ENCODE peak calls at places on chromosomes 2 and 18, in seven cellular contexts. L is AG04450, U is left lung, A is neuronal stem cell, S is A549, G is A673, N is WERI-Rb-1. V is an unnamed sample.

GRCh38 chr2:27716301-27717069 is 52.8 kb downstream of the SLC4A1AP start:
- DNase-seq in N (no peak), U (no peak), L (no peak), G (no peak), A (no peak), S (no peak), V (peak; percentile 79)

GRCh38 chr18:52337286-52337685 is 2.7 kb upstream of the DCC start:
- DNase-seq in U (no peak), L (peak; percentile 27), N (no peak), A (no peak), G (peak; percentile 22), S (no peak), V (no peak)

GRCh38 chr2:9972621-9973445 is 21.3 kb downstream of the GRHL1 start:
- DNase-seq in A (no peak), U (no peak), S (no peak), G (no peak), L (no peak), N (no peak), V (no peak)

GRCh38 chr18:30787410-30787809 is 255.1 kb downstream of the DSC3 start:
- DNase-seq in L (no peak), S (no peak), U (no peak), G (no peak), A (no peak), N (no peak), V (no peak)

GRCh38 chr2:100745630-100746029 is 74.3 kb upstream of the NPAS2 start:
- DNase-seq in G (no peak), N (no peak), S (no peak), A (no peak), U (no peak), L (no peak), V (no peak)

GRCh38 chr2:105575626-105576025 is 169.1 kb upstream of the NCK2 start:
- DNase-seq in G (no peak), U (no peak), L (no peak), A (no peak), S (no peak), N (no peak), V (no peak)

GRCh38 chr2:156625360-156625995 is 189.3 kb downstream of the GPD2 start:
- DNase-seq in S (no peak), L (no peak), A (no peak), N (no peak), G (no peak), U (no peak), V (no peak)

GRCh38 chr2:227509824-227510619 is 38.1 kb downstream of the AGFG1 start:
- DNase-seq in N (no peak), S (no peak), U (no peak), A (no peak), L (no peak), G (no peak), V (no peak)

GRCh38 chr18:34809697-34810096 is 99.6 kb downstream of the DTNA start:
- DNase-seq in G (peak; percentile 79), A (no peak), L (no peak), U (peak; percentile 46), S (no peak), N (peak; percentile 44), V (peak; percentile 86)

GRCh38 chr2:43109261-43109743 is 117.1 kb downstream of the ZFP36L2 start:
- DNase-seq in S (no peak), A (no peak), N (no peak), G (no peak), U (no peak), L (no peak), V (peak; percentile 21)

GRCh38 chr2:100104718-100105677 is 37.4 kb downstream of the AFF3 start:
- DNase-seq in S (no peak), U (no peak), N (peak; percentile 27), A (peak; percentile 51), L (no peak), G (peak; percentile 11), V (peak; percentile 71)

GRCh38 chr2:53740170-53740569 is 27.4 kb upstream of the CHAC2 start:
- DNase-seq in N (no peak), G (peak; percentile 50), U (no peak), L (peak; percentile 11), S (no peak), A (no peak), V (no peak)

GRCh38 chr2:62197017-62197586 is 1.2 kb downstream of the B3GNT2 start:
- DNase-seq in U (no peak), L (no peak), N (no peak), A (peak; percentile 9), G (no peak), S (peak; percentile 38), V (peak; percentile 62)

GRCh38 chr2:207901847-207902246 is 123.5 kb downstream of the PLEKHM3 start:
- DNase-seq in A (peak; percentile 95), G (no peak), N (no peak), U (no peak), L (no peak), S (no peak), V (no peak)

DNA sequence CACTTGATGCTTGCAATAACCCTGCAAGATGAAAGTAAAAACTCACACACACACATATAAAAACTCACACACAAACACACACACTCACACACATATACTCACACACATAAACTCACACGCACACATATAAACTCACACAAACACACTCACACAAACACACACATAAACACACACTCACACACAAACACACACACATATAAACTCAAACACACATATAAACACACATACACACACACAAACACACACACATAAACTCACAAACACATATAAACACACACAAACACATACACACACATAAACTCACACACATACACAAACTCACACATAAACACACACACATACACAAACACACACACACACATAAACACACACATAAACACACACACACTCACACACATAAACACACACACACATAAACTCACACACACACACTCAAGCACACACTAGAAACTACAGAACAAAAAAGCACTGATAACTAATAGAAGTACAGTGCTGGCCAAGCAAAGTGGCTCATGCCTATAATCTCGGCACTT is 117.7 kb upstream of the TEKT4 start:
- DNase-seq in S (no peak), A (no peak), G (no peak), U (no peak), L (no peak), N (no peak), V (no peak)
- H3K9me3 ChIP-seq in S (no peaks in the 10 kb centered on the region), A (no peaks in the 10 kb centered on the region), G (no peaks in the 10 kb centered on the region), U (no peaks in the 10 kb centered on the region), L (peaks cover 27% of the 10 kb centered on the region), N (no peaks in the 10 kb centered on the region), V (peaks cover 74% of the 10 kb centered on the region)

DNA sequence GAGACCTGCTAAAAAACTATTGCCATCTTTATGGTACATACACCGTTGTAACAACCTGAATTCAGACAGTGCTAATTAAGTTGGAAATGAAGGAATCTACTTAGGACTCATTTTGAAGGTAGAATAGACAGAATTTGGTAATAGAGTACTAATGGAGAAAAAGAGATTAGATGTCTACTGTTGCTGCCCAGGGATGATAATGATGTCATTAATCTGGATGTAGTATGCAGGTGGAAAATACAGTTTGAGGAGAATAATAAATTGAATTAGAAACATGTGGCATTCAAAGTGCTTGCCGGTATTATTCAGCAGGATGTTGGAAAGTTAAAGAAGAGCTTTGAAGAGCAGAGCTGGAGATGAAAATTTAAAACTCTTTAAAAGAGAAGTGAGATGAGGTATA is 44.8 kb downstream of the DIS3L2 start:
- DNase-seq in G (no peak), U (no peak), N (no peak), S (no peak), L (no peak), A (no peak), V (no peak)
- H3K9me3 ChIP-seq in G (no peaks in the 10 kb centered on the region), U (no peaks in the 10 kb centered on the region), N (no peaks in the 10 kb centered on the region), S (no peaks in the 10 kb centered on the region), L (no peaks in the 10 kb centered on the region), A (peaks cover 7% of the 10 kb centered on the region), V (no peaks in the 10 kb centered on the region)

GRCh38 chr2:187854801-187855200 is 300.6 kb upstream of the TFPI start:
- DNase-seq in A (no peak), N (no peak), G (no peak), U (no peak), L (no peak), S (no peak), V (no peak)

GRCh38 chr2:187853413-187853812 is 299.2 kb upstream of the TFPI start:
- DNase-seq in N (no peak), A (no peak), U (no peak), G (no peak), S (no peak), L (no peak), V (no peak)

GRCh38 chr2:187855689-187856088 is 301.5 kb upstream of the TFPI start:
- DNase-seq in A (no peak), G (no peak), L (no peak), U (no peak), S (no peak), N (no peak), V (no peak)

GRCh38 chr2:187862715-187863114 is 308.5 kb upstream of the TFPI start:
- DNase-seq in L (no peak), U (no peak), S (no peak), G (no peak), A (no peak), N (no peak), V (no peak)

GRCh38 chr2:187857826-187858225 is 303.6 kb upstream of the TFPI start:
- DNase-seq in L (no peak), U (no peak), G (no peak), A (no peak), S (no peak), N (no peak), V (no peak)
- H3K9me3 ChIP-seq in L (no peaks in the 10 kb centered on the region), U (no peaks in the 10 kb centered on the region), G (no peaks in the 10 kb centered on the region), A (no peaks in the 10 kb centered on the region), S (no peaks in the 10 kb centered on the region), N (no peaks in the 10 kb centered on the region), V (no peaks in the 10 kb centered on the region)

GRCh38 chr2:6846540-6846939 is 19.2 kb downstream of the CMPK2 start:
- DNase-seq in A (no peak), L (no peak), G (no peak), N (no peak), U (no peak), S (no peak), V (no peak)

GRCh38 chr2:6852210-6852609 is 13.5 kb downstream of the CMPK2 start:
- DNase-seq in L (no peak), U (no peak), N (no peak), S (no peak), G (no peak), A (no peak), V (no peak)

GRCh38 chr2:6845312-6845711 is 20.4 kb downstream of the CMPK2 start:
- DNase-seq in U (no peak), A (no peak), L (no peak), S (no peak), N (no peak), G (no peak), V (no peak)

GRCh38 chr2:6845903-6846302 is 19.8 kb downstream of the CMPK2 start:
- DNase-seq in S (no peak), A (no peak), G (no peak), N (no peak), L (no peak), U (no peak), V (no peak)

DNA sequence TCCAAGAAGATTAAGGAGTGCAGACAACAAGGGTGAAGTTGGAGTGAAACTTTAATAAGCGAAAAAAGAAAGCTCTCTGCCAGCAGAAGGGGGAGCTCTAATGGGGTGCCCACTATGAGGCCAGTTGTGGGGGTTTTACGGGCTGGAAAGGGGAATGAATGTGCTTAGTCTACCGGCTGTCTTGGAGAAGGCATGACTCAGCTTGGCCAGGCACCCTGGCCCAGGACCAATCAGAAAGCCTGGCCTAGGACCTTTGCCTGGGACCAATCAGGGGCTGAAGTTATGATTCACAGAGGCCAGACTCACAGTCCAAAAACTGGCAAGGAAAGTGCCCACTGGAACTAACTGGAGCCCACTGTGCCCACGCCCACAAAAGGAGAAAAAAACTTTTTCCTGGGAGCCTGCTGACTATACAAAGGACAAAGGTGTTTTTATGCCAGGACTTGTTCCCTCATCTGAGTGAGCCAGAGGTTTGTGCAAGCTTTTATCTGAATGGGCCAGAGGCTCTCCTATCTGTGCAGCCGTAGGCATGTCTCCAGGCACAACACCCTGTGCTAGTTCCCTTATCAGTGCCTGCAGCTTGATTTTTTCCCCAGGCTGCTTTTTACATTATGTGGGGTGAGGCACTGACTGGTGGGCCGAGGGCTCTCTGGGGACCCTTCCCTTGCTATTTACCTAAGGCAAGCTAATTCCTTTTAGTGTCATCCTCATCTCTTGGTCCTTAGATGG is 18.6 kb downstream of the CMPK2 start:
- DNase-seq in S (no peak), G (no peak), L (no peak), A (no peak), N (no peak), U (no peak), V (no peak)
- H3K9me3 ChIP-seq in S (peaks cover 23% of the 10 kb centered on the region), G (peaks cover 47% of the 10 kb centered on the region), L (peaks cover 25% of the 10 kb centered on the region), A (peaks cover 51% of the 10 kb centered on the region), N (peaks cover 46% of the 10 kb centered on the region), U (peaks cover 10% of the 10 kb centered on the region), V (peaks cover 41% of the 10 kb centered on the region)